ENCODE peak calls at places on chromosomes 4 and X, in eight cellular contexts. A, R, G, U, L, D, Q and J are unnamed samples.

GRCh38 chrX:46573896-46574336 is 351 bp downstream of the CHST7 start:
- DNase-seq in A (peak; percentile 81), R (peak; percentile 26), G (peak; percentile 65), U (peak; percentile 78), L (peak; percentile 44), D (no peak), Q (peak; percentile 27), J (peak; percentile 95)

GRCh38 chr4:169682360-169683047 is 62.1 kb downstream of the CLCN3 start:
- DNase-seq in A (no peak), R (no peak), G (peak; percentile 68), U (no peak), L (no peak), D (no peak), Q (no peak), J (no peak)

GRCh38 chrX:110442631-110443030 is 84.0 kb downstream of the RTL9 start:
- DNase-seq in A (peak; percentile 72), R (no peak), G (peak; percentile 34), U (no peak), L (peak; percentile 36), D (no peak), Q (no peak), J (no peak)

GRCh38 chrX:13898603-13899002 is 81.7 kb upstream of the GPM6B start:
- DNase-seq in A (no peak), R (no peak), G (no peak), U (no peak), L (no peak), D (no peak), Q (no peak), J (no peak)

GRCh38 chrX:39242187-39242586 is 440.9 kb downstream of the MID1IP1 start:
- DNase-seq in A (peak; percentile 57), R (no peak), G (peak; percentile 36), U (no peak), L (peak; percentile 12), D (peak; percentile 3), Q (no peak), J (no peak)

GRCh38 chr4:159015862-159016261 is 87.0 kb upstream of the RAPGEF2 start:
- DNase-seq in A (no peak), R (no peak), G (peak; percentile 31), U (no peak), L (no peak), D (no peak), Q (no peak), J (no peak)

GRCh38 chr4:336099-336892 is 1.3 kb upstream of the ZNF141 start:
- DNase-seq in A (peak; percentile 52), R (peak; percentile 42), G (peak; percentile 31), U (no peak), L (peak; percentile 40), D (no peak), Q (no peak), J (no peak)

GRCh38 chr4:21470531-21470930 is 478.0 kb downstream of the KCNIP4 start:
- DNase-seq in A (no peak), R (no peak), G (peak; percentile 83), U (no peak), L (no peak), D (peak; percentile 44), Q (no peak), J (no peak)

GRCh38 chr4:90543419-90544170 is 416.4 kb downstream of the CCSER1 start:
- DNase-seq in A (no peak), R (no peak), G (no peak), U (no peak), L (no peak), D (no peak), Q (no peak), J (no peak)

GRCh38 chr4:99720206-99720605 is 62.6 kb upstream of the C4orf54 start:
- DNase-seq in A (no peak), R (no peak), G (no peak), U (no peak), L (no peak), D (no peak), Q (no peak), J (no peak)

GRCh38 chrX:25175171-25175570 is 159.4 kb upstream of the ARX start:
- DNase-seq in A (no peak), R (no peak), G (no peak), U (no peak), L (no peak), D (no peak), Q (no peak), J (no peak)

GRCh38 chr4:155629183-155629825 is 37.3 kb upstream of the GUCY1A1 start:
- DNase-seq in A (no peak), R (no peak), G (peak; percentile 49), U (no peak), L (no peak), D (peak; percentile 20), Q (no peak), J (no peak)

GRCh38 chr4:4519296-4519898 is 22.5 kb downstream of the STX18 start:
- DNase-seq in A (no peak), R (no peak), G (peak; percentile 63), U (no peak), L (no peak), D (no peak), Q (no peak), J (no peak)

GRCh38 chr4:78244691-78245485 is 187.8 kb downstream of the FRAS1 start:
- DNase-seq in A (no peak), R (no peak), G (no peak), U (no peak), L (no peak), D (no peak), Q (no peak), J (no peak)

GRCh38 chr4:128751354-128751753 is 58.1 kb upstream of the JADE1 start:
- DNase-seq in A (no peak), R (no peak), G (no peak), U (no peak), L (no peak), D (no peak), Q (no peak), J (no peak)

GRCh38 chr4:72312032-72312650 is 256.9 kb downstream of the ADAMTS3 start:
- DNase-seq in A (peak; percentile 68), R (peak; percentile 60), G (peak; percentile 98), U (peak; percentile 83), L (no peak), D (peak; percentile 97), Q (no peak), J (no peak)

GRCh38 chrX:16832301-16832700 is 37.9 kb downstream of the RBBP7 start:
- DNase-seq in A (no peak), R (no peak), G (peak; percentile 68), U (no peak), L (peak; percentile 32), D (no peak), Q (no peak), J (no peak)